ENCODE peak calls at places on chromosomes 1 and 21, in four cellular contexts. One of them, this sample, is unnamed.

GRCh38 chr1:14320518-14320917 is 278.0 kb upstream of the KAZN start:
- DNase-seq in hepatic stellate cell: no peak
- DNase-seq in NCI-H1092: no peak
- DNase-seq in foreskin fibroblast: no peak
- DNase-seq in this sample: no peak

GRCh38 chr1:65147424-65148177 is 402 bp upstream of the AK4 start:
- DNase-seq in NCI-H1092: no peak
- DNase-seq in hepatic stellate cell: peak
- DNase-seq in foreskin fibroblast: peak
- DNase-seq in this sample: peak

GRCh38 chr1:31753623-31754349 is 10.4 kb downstream of the ADGRB2 start:
- DNase-seq in foreskin fibroblast: no peak
- DNase-seq in hepatic stellate cell: no peak
- DNase-seq in NCI-H1092: peak
- DNase-seq in this sample: no peak

GRCh38 chr1:211324992-211325775 is 1.4 kb upstream of the TRAF5 start:
- DNase-seq in foreskin fibroblast: no peak
- DNase-seq in NCI-H1092: no peak
- DNase-seq in hepatic stellate cell: no peak
- DNase-seq in this sample: no peak

GRCh38 chr21:45277101-45278045 is 10.3 kb downstream of the POFUT2 start:
- DNase-seq in foreskin fibroblast: no peak
- DNase-seq in NCI-H1092: no peak
- DNase-seq in hepatic stellate cell: no peak
- DNase-seq in this sample: no peak

GRCh38 chr1:248404024-248404423 is 1.2 kb downstream of the OR2T1 start:
- DNase-seq in hepatic stellate cell: no peak
- DNase-seq in foreskin fibroblast: no peak
- DNase-seq in NCI-H1092: no peak
- DNase-seq in this sample: no peak

GRCh38 chr1:247077234-247077633 is 1.4 kb downstream of the ZNF670 start:
- DNase-seq in foreskin fibroblast: no peak
- DNase-seq in NCI-H1092: no peak
- DNase-seq in hepatic stellate cell: no peak
- DNase-seq in this sample: no peak

GRCh38 chr21:36330904-36331303 is 10.9 kb downstream of the MORC3 start:
- DNase-seq in hepatic stellate cell: peak
- DNase-seq in NCI-H1092: peak
- DNase-seq in foreskin fibroblast: peak
- DNase-seq in this sample: no peak

GRCh38 chr21:33403128-33403785 is at the start of gene IFNGR2:
- DNase-seq in hepatic stellate cell: peak
- DNase-seq in foreskin fibroblast: no peak
- DNase-seq in NCI-H1092: no peak
- DNase-seq in this sample: peak

GRCh38 chr1:221840511-221841243 is 98.8 kb upstream of the DUSP10 start:
- DNase-seq in hepatic stellate cell: no peak
- DNase-seq in NCI-H1092: no peak
- DNase-seq in foreskin fibroblast: no peak
- DNase-seq in this sample: no peak

GRCh38 chr1:176609556-176610408 is 146.8 kb downstream of the PAPPA2 start:
- DNase-seq in NCI-H1092: no peak
- DNase-seq in hepatic stellate cell: no peak
- DNase-seq in foreskin fibroblast: no peak
- DNase-seq in this sample: no peak

GRCh38 chr21:31284797-31285397 is 59.2 kb downstream of the TIAM1 start:
- DNase-seq in foreskin fibroblast: peak
- DNase-seq in NCI-H1092: no peak
- DNase-seq in hepatic stellate cell: peak
- DNase-seq in this sample: peak

GRCh38 chr1:55245781-55246180 is 30.6 kb upstream of the USP24 start:
- DNase-seq in foreskin fibroblast: peak
- DNase-seq in NCI-H1092: no peak
- DNase-seq in hepatic stellate cell: no peak
- DNase-seq in this sample: no peak

GRCh38 chr1:247431643-247432042 is 15.7 kb downstream of the NLRP3 start:
- DNase-seq in foreskin fibroblast: no peak
- DNase-seq in hepatic stellate cell: no peak
- DNase-seq in NCI-H1092: no peak
- DNase-seq in this sample: no peak

GRCh38 chr21:37742532-37742931 is 173.7 kb downstream of the KCNJ6 start:
- DNase-seq in hepatic stellate cell: peak
- DNase-seq in foreskin fibroblast: peak
- DNase-seq in NCI-H1092: peak
- DNase-seq in this sample: no peak

GRCh38 chr1:16631248-16632043 is 18.1 kb upstream of the NBPF1 start:
- DNase-seq in NCI-H1092: no peak
- DNase-seq in foreskin fibroblast: no peak
- DNase-seq in hepatic stellate cell: no peak
- DNase-seq in this sample: no peak

GRCh38 chr1:118201524-118201923 is 16.5 kb upstream of the SPAG17 start:
- DNase-seq in hepatic stellate cell: no peak
- DNase-seq in NCI-H1092: no peak
- DNase-seq in foreskin fibroblast: no peak
- DNase-seq in this sample: no peak

GRCh38 chr1:23343246-23344110 is 606 bp downstream of the HNRNPR start:
- DNase-seq in foreskin fibroblast: peak
- DNase-seq in hepatic stellate cell: peak
- DNase-seq in NCI-H1092: peak
- DNase-seq in this sample: peak

GRCh38 chr1:33459766-33460543 is 12.5 kb upstream of the ZSCAN20 start:
- DNase-seq in foreskin fibroblast: peak
- DNase-seq in NCI-H1092: no peak
- DNase-seq in hepatic stellate cell: no peak
- DNase-seq in this sample: no peak

GRCh38 chr21:44709426-44710293 is 1.7 kb downstream of the TSPEAR start:
- DNase-seq in hepatic stellate cell: no peak
- DNase-seq in foreskin fibroblast: no peak
- DNase-seq in NCI-H1092: peak
- DNase-seq in this sample: peak

GRCh38 chr1:41152622-41153044 is 89.5 kb downstream of the SCMH1 start:
- DNase-seq in hepatic stellate cell: peak
- DNase-seq in foreskin fibroblast: peak
- DNase-seq in NCI-H1092: no peak
- DNase-seq in this sample: peak

GRCh38 chr21:38858429-38859205 is 52.9 kb downstream of the ETS2 start:
- DNase-seq in NCI-H1092: no peak
- DNase-seq in hepatic stellate cell: no peak
- DNase-seq in foreskin fibroblast: no peak
- DNase-seq in this sample: no peak

GRCh38 chr1:180515857-180516388 is 13.5 kb upstream of the ACBD6 start:
- DNase-seq in hepatic stellate cell: peak
- DNase-seq in NCI-H1092: peak
- DNase-seq in foreskin fibroblast: peak
- DNase-seq in this sample: peak

GRCh38 chr1:33712176-33712575 is 151.7 kb upstream of the HMGB4 start:
- DNase-seq in foreskin fibroblast: no peak
- DNase-seq in NCI-H1092: no peak
- DNase-seq in hepatic stellate cell: no peak
- DNase-seq in this sample: no peak

GRCh38 chr1:209389258-209389657 is 194.3 kb upstream of the CAMK1G start:
- DNase-seq in NCI-H1092: no peak
- DNase-seq in foreskin fibroblast: peak
- DNase-seq in hepatic stellate cell: peak
- DNase-seq in this sample: peak

GRCh38 chr1:36128126-36128904 is 3.3 kb upstream of the COL8A2 start:
- DNase-seq in NCI-H1092: no peak
- DNase-seq in hepatic stellate cell: no peak
- DNase-seq in foreskin fibroblast: no peak
- DNase-seq in this sample: peak

GRCh38 chr1:161251579-161251978 is 7.0 kb upstream of the PCP4L1 start:
- DNase-seq in foreskin fibroblast: no peak
- DNase-seq in hepatic stellate cell: no peak
- DNase-seq in NCI-H1092: no peak
- DNase-seq in this sample: no peak

GRCh38 chr1:9655836-9656235 is 4.3 kb downstream of the PIK3CD start:
- DNase-seq in NCI-H1092: no peak
- DNase-seq in hepatic stellate cell: no peak
- DNase-seq in foreskin fibroblast: no peak
- DNase-seq in this sample: no peak

GRCh38 chr1:206489980-206490534 is 17.3 kb upstream of the RASSF5 start:
- DNase-seq in foreskin fibroblast: no peak
- DNase-seq in NCI-H1092: peak
- DNase-seq in hepatic stellate cell: peak
- DNase-seq in this sample: peak

This sample was measured in NCI-H226.